ENCODE peak calls at places on chromosomes 1 and 21, in ten cellular contexts. One of them, this sample, is unnamed.

GRCh38 chr1:175192630-175193338 is at the start of gene KIAA0040:
- DNase-seq in heart right ventricle: peak
- DNase-seq in fibroblast of lung: peak
- DNase-seq in cardiac muscle cell: peak
- DNase-seq in fibroblast of mammary gland: no peak
- DNase-seq in brain microvascular endothelial cell: no peak
- DNase-seq in PC-9: peak
- DNase-seq in foreskin fibroblast: peak
- DNase-seq in fibroblast of the aortic adventitia: no peak
- DNase-seq in body of pancreas: peak
- DNase-seq in this sample: no peak

GRCh38 chr1:6490181-6491075 is 1.0 kb downstream of the PLEKHG5 start:
- DNase-seq in cardiac muscle cell: peak
- DNase-seq in heart right ventricle: peak
- DNase-seq in PC-9: peak
- DNase-seq in body of pancreas: peak
- DNase-seq in fibroblast of the aortic adventitia: peak
- DNase-seq in fibroblast of mammary gland: peak
- DNase-seq in fibroblast of lung: peak
- DNase-seq in foreskin fibroblast: peak
- DNase-seq in brain microvascular endothelial cell: peak
- DNase-seq in this sample: no peak

GRCh38 chr1:33029921-33030320 is 6.8 kb downstream of the AK2 start:
- DNase-seq in fibroblast of the aortic adventitia: no peak
- DNase-seq in body of pancreas: no peak
- DNase-seq in cardiac muscle cell: no peak
- DNase-seq in PC-9: no peak
- DNase-seq in fibroblast of lung: no peak
- DNase-seq in foreskin fibroblast: no peak
- DNase-seq in heart right ventricle: no peak
- DNase-seq in brain microvascular endothelial cell: no peak
- DNase-seq in fibroblast of mammary gland: no peak
- DNase-seq in this sample: no peak

GRCh38 chr1:85295006-85295431 is 18.6 kb upstream of the BCL10 start:
- DNase-seq in PC-9: peak
- DNase-seq in brain microvascular endothelial cell: no peak
- DNase-seq in fibroblast of lung: peak
- DNase-seq in foreskin fibroblast: peak
- DNase-seq in cardiac muscle cell: no peak
- DNase-seq in fibroblast of mammary gland: peak
- DNase-seq in heart right ventricle: no peak
- DNase-seq in body of pancreas: no peak
- DNase-seq in fibroblast of the aortic adventitia: peak
- DNase-seq in this sample: no peak

GRCh38 chr1:11207898-11208611 is 18.9 kb downstream of the ANGPTL7 start:
- DNase-seq in fibroblast of mammary gland: peak
- DNase-seq in foreskin fibroblast: peak
- DNase-seq in heart right ventricle: no peak
- DNase-seq in cardiac muscle cell: no peak
- DNase-seq in brain microvascular endothelial cell: no peak
- DNase-seq in body of pancreas: no peak
- DNase-seq in fibroblast of the aortic adventitia: peak
- DNase-seq in PC-9: no peak
- DNase-seq in fibroblast of lung: no peak
- DNase-seq in this sample: no peak

GRCh38 chr1:48214820-48215219 is 7.7 kb upstream of the SLC5A9 start:
- DNase-seq in fibroblast of the aortic adventitia: no peak
- DNase-seq in body of pancreas: peak
- DNase-seq in PC-9: no peak
- DNase-seq in foreskin fibroblast: no peak
- DNase-seq in heart right ventricle: no peak
- DNase-seq in fibroblast of mammary gland: no peak
- DNase-seq in cardiac muscle cell: no peak
- DNase-seq in brain microvascular endothelial cell: no peak
- DNase-seq in fibroblast of lung: no peak
- DNase-seq in this sample: no peak

GRCh38 chr1:155698382-155699038 is 9.6 kb downstream of the DAP3 start:
- DNase-seq in heart right ventricle: no peak
- DNase-seq in body of pancreas: no peak
- DNase-seq in fibroblast of mammary gland: peak
- DNase-seq in brain microvascular endothelial cell: peak
- DNase-seq in PC-9: no peak
- DNase-seq in foreskin fibroblast: peak
- DNase-seq in cardiac muscle cell: no peak
- DNase-seq in fibroblast of lung: peak
- DNase-seq in fibroblast of the aortic adventitia: peak
- DNase-seq in this sample: peak

GRCh38 chr21:29475329-29475728 is 176.6 kb downstream of the BACH1 start:
- DNase-seq in foreskin fibroblast: no peak
- DNase-seq in PC-9: no peak
- DNase-seq in fibroblast of lung: no peak
- DNase-seq in body of pancreas: no peak
- DNase-seq in cardiac muscle cell: no peak
- DNase-seq in fibroblast of mammary gland: no peak
- DNase-seq in heart right ventricle: no peak
- DNase-seq in fibroblast of the aortic adventitia: no peak
- DNase-seq in brain microvascular endothelial cell: no peak
- DNase-seq in this sample: no peak

GRCh38 chr1:182235952-182236650 is 155.5 kb downstream of the GLUL start:
- DNase-seq in cardiac muscle cell: peak
- DNase-seq in brain microvascular endothelial cell: peak
- DNase-seq in PC-9: peak
- DNase-seq in fibroblast of lung: peak
- DNase-seq in heart right ventricle: peak
- DNase-seq in body of pancreas: no peak
- DNase-seq in fibroblast of mammary gland: peak
- DNase-seq in fibroblast of the aortic adventitia: no peak
- DNase-seq in foreskin fibroblast: peak
- DNase-seq in this sample: no peak

DNA sequence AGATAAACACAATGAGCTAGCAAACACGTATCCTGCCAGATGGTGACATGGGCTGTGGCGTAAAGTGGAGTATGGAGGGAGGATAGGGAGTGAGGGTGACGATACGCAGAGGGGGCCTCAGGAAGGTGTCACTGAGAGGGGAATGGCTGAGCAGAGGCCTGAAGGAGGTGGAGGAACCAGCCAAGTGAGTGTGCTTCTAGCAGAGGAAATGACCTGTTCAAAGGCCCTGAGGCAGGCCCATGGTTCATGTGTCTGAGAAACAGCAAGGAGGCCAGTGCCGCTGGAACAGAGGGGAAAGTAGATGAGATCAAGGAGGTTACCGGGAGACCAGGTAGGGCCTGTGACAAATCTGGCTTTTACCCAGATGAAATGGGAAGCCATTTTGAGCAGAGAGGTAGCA is 36.0 kb downstream of the TAS1R2 start:
- DNase-seq in body of pancreas: no peak
- DNase-seq in foreskin fibroblast: no peak
- DNase-seq in heart right ventricle: no peak
- DNase-seq in fibroblast of the aortic adventitia: no peak
- DNase-seq in fibroblast of lung: no peak
- DNase-seq in brain microvascular endothelial cell: no peak
- DNase-seq in cardiac muscle cell: no peak
- DNase-seq in fibroblast of mammary gland: no peak
- DNase-seq in PC-9: no peak
- DNase-seq in this sample: no peak
- H3K4me3 ChIP-seq in body of pancreas: no peak
- H3K4me3 ChIP-seq in foreskin fibroblast: no peak
- H3K4me3 ChIP-seq in heart right ventricle: no peak
- H3K4me3 ChIP-seq in fibroblast of the aortic adventitia: no peak
- H3K4me3 ChIP-seq in fibroblast of lung: no peak
- H3K4me3 ChIP-seq in brain microvascular endothelial cell: no peak
- H3K4me3 ChIP-seq in cardiac muscle cell: no peak
- H3K4me3 ChIP-seq in fibroblast of mammary gland: no peak
- H3K4me3 ChIP-seq in PC-9: no peak
- H3K4me3 ChIP-seq in this sample: no peak

GRCh38 chr1:16392740-16393139 is 25.7 kb downstream of the SZRD1 start:
- DNase-seq in brain microvascular endothelial cell: no peak
- DNase-seq in PC-9: no peak
- DNase-seq in fibroblast of the aortic adventitia: peak
- DNase-seq in foreskin fibroblast: no peak
- DNase-seq in fibroblast of mammary gland: peak
- DNase-seq in heart right ventricle: no peak
- DNase-seq in fibroblast of lung: no peak
- DNase-seq in cardiac muscle cell: no peak
- DNase-seq in body of pancreas: no peak
- DNase-seq in this sample: no peak
- TF ChIP-seq CTCF in brain microvascular endothelial cell: no peak
- TF ChIP-seq CTCF in PC-9: no peak
- TF ChIP-seq CTCF in fibroblast of the aortic adventitia: no peak
- TF ChIP-seq CTCF in foreskin fibroblast: no peak
- TF ChIP-seq CTCF in fibroblast of mammary gland: no peak
- TF ChIP-seq CTCF in heart right ventricle: no peak
- TF ChIP-seq CTCF in fibroblast of lung: no peak
- TF ChIP-seq CTCF in cardiac muscle cell: no peak
- TF ChIP-seq CTCF in body of pancreas: no peak
- TF ChIP-seq CTCF in this sample: no peak

DNA sequence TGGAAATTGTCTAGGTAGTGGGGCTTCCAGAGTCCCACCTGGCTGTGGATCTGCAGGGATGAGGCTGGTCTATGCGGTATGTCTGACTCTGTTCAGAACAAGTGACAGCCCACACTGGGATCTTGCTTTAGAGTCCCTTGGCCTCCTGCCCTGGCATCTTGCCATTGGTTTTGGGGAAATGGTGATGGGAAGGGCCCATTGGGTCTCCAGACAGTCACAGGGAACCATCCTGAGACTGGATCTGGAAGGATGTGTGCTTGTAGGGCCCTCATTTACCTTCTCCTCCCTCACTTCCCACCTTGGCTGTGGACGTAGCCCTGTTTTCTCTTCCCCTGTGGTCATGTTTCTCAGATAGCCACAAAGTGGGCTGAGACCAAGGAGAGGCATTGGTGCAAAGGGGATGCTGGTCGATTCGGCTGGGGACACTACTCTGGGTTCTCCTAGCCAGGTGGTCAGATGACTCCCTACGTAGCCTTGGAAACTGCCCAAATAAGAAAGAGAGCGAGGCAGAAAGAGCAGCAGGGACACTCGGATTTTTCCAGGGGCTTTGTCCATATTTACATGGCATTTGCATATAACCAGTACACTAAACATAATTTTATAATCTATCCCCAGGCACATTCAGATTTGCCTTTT is 15.1 kb downstream of the SOX13 start:
- DNase-seq in brain microvascular endothelial cell: no peak
- DNase-seq in body of pancreas: peak
- DNase-seq in fibroblast of the aortic adventitia: no peak
- DNase-seq in heart right ventricle: no peak
- DNase-seq in fibroblast of mammary gland: no peak
- DNase-seq in cardiac muscle cell: no peak
- DNase-seq in PC-9: no peak
- DNase-seq in fibroblast of lung: no peak
- DNase-seq in foreskin fibroblast: no peak
- DNase-seq in this sample: no peak
- H3K4me3 ChIP-seq in brain microvascular endothelial cell: no peak
- H3K4me3 ChIP-seq in body of pancreas: no peak
- H3K4me3 ChIP-seq in fibroblast of the aortic adventitia: no peak
- H3K4me3 ChIP-seq in heart right ventricle: no peak
- H3K4me3 ChIP-seq in fibroblast of mammary gland: no peak
- H3K4me3 ChIP-seq in cardiac muscle cell: no peak
- H3K4me3 ChIP-seq in PC-9: no peak
- H3K4me3 ChIP-seq in fibroblast of lung: no peak
- H3K4me3 ChIP-seq in foreskin fibroblast: no peak
- H3K4me3 ChIP-seq in this sample: no peak

GRCh38 chr1:21793104-21793503 is 10.2 kb upstream of the USP48 start:
- DNase-seq in fibroblast of mammary gland: no peak
- DNase-seq in heart right ventricle: no peak
- DNase-seq in PC-9: no peak
- DNase-seq in fibroblast of the aortic adventitia: no peak
- DNase-seq in body of pancreas: no peak
- DNase-seq in foreskin fibroblast: no peak
- DNase-seq in brain microvascular endothelial cell: no peak
- DNase-seq in cardiac muscle cell: no peak
- DNase-seq in fibroblast of lung: no peak
- DNase-seq in this sample: no peak
- TF ChIP-seq CTCF in fibroblast of mammary gland: no peak
- TF ChIP-seq CTCF in heart right ventricle: no peak
- TF ChIP-seq CTCF in PC-9: no peak
- TF ChIP-seq CTCF in fibroblast of the aortic adventitia: no peak
- TF ChIP-seq CTCF in body of pancreas: no peak
- TF ChIP-seq CTCF in foreskin fibroblast: no peak
- TF ChIP-seq CTCF in brain microvascular endothelial cell: no peak
- TF ChIP-seq CTCF in cardiac muscle cell: no peak
- TF ChIP-seq CTCF in fibroblast of lung: no peak
- TF ChIP-seq CTCF in this sample: no peak

GRCh38 chr1:243490748-243491686 is 235.2 kb downstream of the SDCCAG8 start:
- DNase-seq in fibroblast of the aortic adventitia: peak
- DNase-seq in brain microvascular endothelial cell: no peak
- DNase-seq in body of pancreas: no peak
- DNase-seq in foreskin fibroblast: peak
- DNase-seq in fibroblast of mammary gland: peak
- DNase-seq in PC-9: no peak
- DNase-seq in fibroblast of lung: peak
- DNase-seq in heart right ventricle: no peak
- DNase-seq in cardiac muscle cell: no peak
- DNase-seq in this sample: peak
- H3K4me3 ChIP-seq in fibroblast of the aortic adventitia: no peak
- H3K4me3 ChIP-seq in brain microvascular endothelial cell: no peak
- H3K4me3 ChIP-seq in body of pancreas: no peak
- H3K4me3 ChIP-seq in foreskin fibroblast: no peak
- H3K4me3 ChIP-seq in fibroblast of mammary gland: no peak
- H3K4me3 ChIP-seq in PC-9: no peak
- H3K4me3 ChIP-seq in fibroblast of lung: no peak
- H3K4me3 ChIP-seq in heart right ventricle: no peak
- H3K4me3 ChIP-seq in cardiac muscle cell: no peak
- H3K4me3 ChIP-seq in this sample: no peak

DNA sequence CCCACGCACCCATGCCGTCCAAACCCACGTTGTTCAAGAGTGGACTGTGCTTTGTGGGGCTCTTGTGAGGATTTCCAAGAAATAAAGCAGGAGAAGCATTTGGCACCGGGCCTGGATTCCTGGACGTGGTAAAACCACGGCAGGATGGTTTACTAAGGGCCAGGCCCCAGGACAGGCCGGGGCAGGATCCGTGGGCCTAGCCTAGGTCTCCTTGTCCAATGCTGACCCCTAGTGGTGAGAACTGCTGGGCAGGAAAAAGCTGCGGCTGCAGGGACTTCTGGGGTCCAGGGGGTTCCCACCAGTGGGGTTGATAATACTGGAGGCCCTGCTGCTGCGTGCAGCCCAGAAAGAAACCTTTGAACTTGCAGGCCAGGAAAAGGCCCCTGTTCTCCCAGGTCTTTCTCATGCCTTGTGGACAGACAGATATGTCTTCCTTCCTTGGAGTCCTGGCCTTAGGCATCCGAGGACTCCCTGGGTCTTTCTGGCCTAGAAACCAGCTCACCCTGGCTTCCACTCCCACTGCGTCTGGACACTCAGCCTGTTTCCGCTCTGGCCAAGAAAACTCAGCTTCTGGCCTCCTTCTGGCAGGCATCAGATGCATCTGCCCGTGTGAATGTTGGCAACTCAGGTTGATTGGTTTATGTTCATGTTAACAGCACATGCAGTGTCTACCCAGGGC is 106.9 kb upstream of the TMEM51 start:
- DNase-seq in body of pancreas: peak
- DNase-seq in fibroblast of mammary gland: peak
- DNase-seq in foreskin fibroblast: peak
- DNase-seq in cardiac muscle cell: peak
- DNase-seq in fibroblast of the aortic adventitia: peak
- DNase-seq in PC-9: peak
- DNase-seq in heart right ventricle: peak
- DNase-seq in brain microvascular endothelial cell: peak
- DNase-seq in fibroblast of lung: peak
- DNase-seq in this sample: peak
- TF ChIP-seq CTCF in body of pancreas: peak
- TF ChIP-seq CTCF in fibroblast of mammary gland: peak
- TF ChIP-seq CTCF in foreskin fibroblast: peak
- TF ChIP-seq CTCF in cardiac muscle cell: peak
- TF ChIP-seq CTCF in fibroblast of the aortic adventitia: peak
- TF ChIP-seq CTCF in PC-9: peak
- TF ChIP-seq CTCF in heart right ventricle: peak
- TF ChIP-seq CTCF in brain microvascular endothelial cell: peak
- TF ChIP-seq CTCF in fibroblast of lung: peak
- TF ChIP-seq CTCF in this sample: peak

This sample was measured in AG04449.